ENCODE peak calls at places on chromosomes 11 and 22, in six cellular contexts. One of them, this sample, is unnamed.

GRCh38 chr22:39282642-39283311 is 36.6 kb downstream of the RPL3 start:
- DNase-seq in RWPE2: no peak
- DNase-seq in memory B cell: no peak
- DNase-seq in fibroblast of the conjunctiva: no peak
- DNase-seq in endothelial cell: no peak
- DNase-seq in AML-193: no peak
- DNase-seq in this sample: no peak

GRCh38 chr22:20953668-20954500 is 13.2 kb upstream of the AIFM3 start:
- DNase-seq in endothelial cell: no peak
- DNase-seq in memory B cell: no peak
- DNase-seq in fibroblast of the conjunctiva: peak; percentile 29
- DNase-seq in AML-193: peak; percentile 37
- DNase-seq in RWPE2: no peak
- DNase-seq in this sample: peak; percentile 19

GRCh38 chr22:49364398-49364797 is 463.3 kb downstream of the BRD1 start:
- DNase-seq in fibroblast of the conjunctiva: no peak
- DNase-seq in AML-193: no peak
- DNase-seq in RWPE2: no peak
- DNase-seq in memory B cell: no peak
- DNase-seq in endothelial cell: no peak
- DNase-seq in this sample: no peak

GRCh38 chr11:119584193-119585037 is 144.6 kb downstream of the NECTIN1 start:
- DNase-seq in RWPE2: no peak
- DNase-seq in endothelial cell: peak; percentile 56
- DNase-seq in AML-193: peak; percentile 72
- DNase-seq in memory B cell: no peak
- DNase-seq in fibroblast of the conjunctiva: no peak
- DNase-seq in this sample: no peak

GRCh38 chr11:43982421-43982820 is 40.0 kb downstream of the C11orf96 start:
- DNase-seq in RWPE2: no peak
- DNase-seq in fibroblast of the conjunctiva: no peak
- DNase-seq in AML-193: no peak
- DNase-seq in endothelial cell: no peak
- DNase-seq in memory B cell: no peak
- DNase-seq in this sample: no peak

GRCh38 chr11:126647735-126648134 is 292.2 kb downstream of the ST3GAL4 start:
- DNase-seq in RWPE2: no peak
- DNase-seq in AML-193: no peak
- DNase-seq in endothelial cell: no peak
- DNase-seq in fibroblast of the conjunctiva: peak; percentile 62
- DNase-seq in memory B cell: no peak
- DNase-seq in this sample: peak; percentile 44

GRCh38 chr22:45651931-45652528 is 19.6 kb upstream of the ATXN10 start:
- DNase-seq in RWPE2: no peak
- DNase-seq in fibroblast of the conjunctiva: no peak
- DNase-seq in AML-193: no peak
- DNase-seq in memory B cell: no peak
- DNase-seq in endothelial cell: no peak
- DNase-seq in this sample: no peak

GRCh38 chr11:12372111-12372510 is 5.3 kb upstream of the PARVA start:
- DNase-seq in AML-193: no peak
- DNase-seq in RWPE2: no peak
- DNase-seq in memory B cell: no peak
- DNase-seq in fibroblast of the conjunctiva: no peak
- DNase-seq in endothelial cell: no peak
- DNase-seq in this sample: no peak

GRCh38 chr22:37267128-37267587 is 15.2 kb upstream of the CYTH4 start:
- DNase-seq in RWPE2: peak; percentile 59
- DNase-seq in fibroblast of the conjunctiva: no peak
- DNase-seq in memory B cell: peak; percentile 91
- DNase-seq in endothelial cell: peak; percentile 83
- DNase-seq in AML-193: no peak
- DNase-seq in this sample: no peak

GRCh38 chr11:2730323-2731284 is 30.8 kb upstream of the KCNQ1OT1 start:
- DNase-seq in RWPE2: no peak
- DNase-seq in fibroblast of the conjunctiva: no peak
- DNase-seq in AML-193: no peak
- DNase-seq in memory B cell: no peak
- DNase-seq in endothelial cell: no peak
- DNase-seq in this sample: no peak

This sample was measured in AG04449.